ENCODE peak calls at places on chromosomes 16 and 17, in five cellular contexts. Y, J, X, I and A are unnamed samples.

GRCh38 chr16:15482068-15482747 is 47.8 kb downstream of the BMERB1 start:
- DNase-seq in I (peak; percentile 38), X (peak; percentile 88), Y (no peak), J (no peak), A (no peak)

GRCh38 chr17:82859431-82860403 is 19.9 kb upstream of the ZNF750 start:
- DNase-seq in I (peak; percentile 85), X (peak; percentile 86), J (peak; percentile 78), Y (no peak), A (peak; percentile 61)

GRCh38 chr17:39517224-39517623 is 55.9 kb downstream of the CDK12 start:
- DNase-seq in X (no peak), Y (no peak), I (no peak), J (no peak), A (no peak)

GRCh38 chr16:660459-661183 is 7.3 kb upstream of the RHOT2 start:
- DNase-seq in J (peak; percentile 94), I (peak; percentile 73), Y (peak; percentile 78), X (peak; percentile 93), A (peak; percentile 36)

GRCh38 chr16:85349413-85350145 is 237.3 kb upstream of the CIBAR2 start:
- DNase-seq in J (no peak), I (no peak), X (peak; percentile 61), Y (peak; percentile 30), A (no peak)

GRCh38 chr17:30230596-30231125 is 4.8 kb downstream of the SLC6A4 start:
- DNase-seq in Y (no peak), X (no peak), J (no peak), I (no peak), A (no peak)

GRCh38 chr17:46976626-46977270 is 2.3 kb downstream of the RPRML start:
- DNase-seq in J (no peak), I (no peak), X (peak; percentile 81), Y (no peak), A (no peak)

GRCh38 chr17:17096438-17097178 is 54.4 kb downstream of the MPRIP start:
- DNase-seq in Y (no peak), J (peak; percentile 91), I (no peak), X (no peak), A (no peak)

GRCh38 chr16:17365591-17366298 is 105.0 kb downstream of the XYLT1 start:
- DNase-seq in I (no peak), Y (no peak), J (no peak), X (no peak), A (no peak)

GRCh38 chr16:50207652-50208051 is 54.5 kb downstream of the TENT4B start:
- DNase-seq in Y (no peak), J (no peak), X (no peak), I (no peak), A (no peak)

GRCh38 chr17:74190807-74191206 is 12.7 kb upstream of the RPL38 start:
- DNase-seq in X (peak; percentile 56), I (no peak), Y (no peak), J (no peak), A (no peak)

GRCh38 chr16:67150058-67150832 is 553 bp downstream of the B3GNT9 start:
- DNase-seq in I (peak; percentile 68), Y (no peak), J (no peak), X (peak; percentile 83), A (peak; percentile 30)

GRCh38 chr16:28555593-28555992 is 1.9 kb downstream of the SGF29 start:
- DNase-seq in J (no peak), X (no peak), I (peak; percentile 20), Y (no peak), A (no peak)

GRCh38 chr16:11155284-11155806 is 100.7 kb downstream of the SOCS1 start:
- DNase-seq in Y (no peak), J (no peak), I (peak; percentile 42), X (no peak), A (no peak)

GRCh38 chr16:24834459-24835335 is 11.1 kb upstream of the SLC5A11 start:
- DNase-seq in J (no peak), I (peak; percentile 24), Y (no peak), X (peak; percentile 43), A (no peak)

GRCh38 chr17:65763786-65764185 is 202.3 kb upstream of the AXIN2 start:
- DNase-seq in J (no peak), X (no peak), I (no peak), Y (no peak), A (no peak)

GRCh38 chr16:79375351-79375750 is 225.2 kb downstream of the MAF start:
- DNase-seq in I (no peak), J (no peak), X (no peak), Y (no peak), A (no peak)

GRCh38 chr17:71176315-71176714 is 944.5 kb upstream of the SOX9 start:
- DNase-seq in X (no peak), I (no peak), J (no peak), Y (no peak), A (no peak)

GRCh38 chr17:12680407-12680897 is 14.8 kb downstream of the MYOCD start:
- DNase-seq in J (no peak), X (peak; percentile 65), Y (no peak), I (no peak), A (no peak)

GRCh38 chr16:17476414-17477259 is 5.9 kb upstream of the XYLT1 start:
- DNase-seq in X (peak; percentile 72), I (peak; percentile 62), Y (peak; percentile 57), J (no peak), A (peak; percentile 34)

GRCh38 chr17:6346986-6347385 is 87.9 kb downstream of the AIPL1 start:
- DNase-seq in I (no peak), Y (no peak), X (no peak), J (no peak), A (no peak)

GRCh38 chr17:8318536-8318935 is 8.5 kb downstream of the ARHGEF15 start:
- DNase-seq in I (no peak), Y (no peak), X (no peak), J (no peak), A (no peak)

GRCh38 chr17:41647940-41648410 is 23.6 kb upstream of the KRT17 start:
- DNase-seq in X (peak; percentile 98), J (peak; percentile 90), I (peak; percentile 69), Y (peak; percentile 88), A (peak; percentile 73)